ENCODE peak calls at places on chromosomes 11 and 22, in four cellular contexts. One of them, this sample, is unnamed.

GRCh38 chr11:134063991-134064747 is 4.7 kb upstream of the JAM3 start:
- DNase-seq in H9: no peak
- DNase-seq in H1: no peak
- DNase-seq in IMR-90: no peak
- DNase-seq in this sample: no peak

GRCh38 chr22:32801436-32802290 is at the start of gene TIMP3:
- DNase-seq in H9: peak; percentile 86
- DNase-seq in H1: peak; percentile 57
- DNase-seq in IMR-90: peak; percentile 82
- DNase-seq in this sample: peak; percentile 86

GRCh38 chr11:68890490-68891231 is 13.0 kb downstream of the MRPL21 start:
- DNase-seq in H9: no peak
- DNase-seq in IMR-90: peak; percentile 64
- DNase-seq in H1: no peak
- DNase-seq in this sample: no peak

GRCh38 chr11:27934830-27935145 is 173.2 kb downstream of the KIF18A start:
- DNase-seq in IMR-90: peak; percentile 98
- DNase-seq in H9: no peak
- DNase-seq in H1: no peak
- DNase-seq in this sample: peak; percentile 97

GRCh38 chr22:47807506-47807905 is 1045.1 kb downstream of the TBC1D22A start:
- DNase-seq in IMR-90: no peak
- DNase-seq in H1: no peak
- DNase-seq in H9: no peak
- DNase-seq in this sample: no peak

GRCh38 chr22:27110985-27111451 is 453.6 kb downstream of the MIAT start:
- DNase-seq in IMR-90: peak; percentile 71
- DNase-seq in H1: no peak
- DNase-seq in H9: peak; percentile 32
- DNase-seq in this sample: peak; percentile 75

GRCh38 chr11:31645747-31646146 is 136.2 kb downstream of the ELP4 start:
- DNase-seq in H1: no peak
- DNase-seq in IMR-90: peak; percentile 88
- DNase-seq in H9: no peak
- DNase-seq in this sample: peak; percentile 42

GRCh38 chr22:50072714-50073538 is 12.3 kb downstream of the MLC1 start:
- DNase-seq in H9: no peak
- DNase-seq in IMR-90: no peak
- DNase-seq in H1: no peak
- DNase-seq in this sample: no peak

GRCh38 chr11:75233688-75234295 is 6.8 kb upstream of the TPBGL start:
- DNase-seq in H1: no peak
- DNase-seq in H9: peak; percentile 73
- DNase-seq in IMR-90: peak; percentile 54
- DNase-seq in this sample: peak; percentile 68

GRCh38 chr11:68843052-68843561 is 1.4 kb upstream of the CPT1A start:
- DNase-seq in H1: no peak
- DNase-seq in H9: no peak
- DNase-seq in IMR-90: peak; percentile 29
- DNase-seq in this sample: peak; percentile 74

GRCh38 chr22:23073506-23074229 is 3.3 kb downstream of the GNAZ start:
- DNase-seq in IMR-90: no peak
- DNase-seq in H9: no peak
- DNase-seq in H1: no peak
- DNase-seq in this sample: no peak

GRCh38 chr22:19821523-19822300 is 33.0 kb downstream of the GNB1L start:
- DNase-seq in H9: peak; percentile 24
- DNase-seq in H1: no peak
- DNase-seq in IMR-90: no peak
- DNase-seq in this sample: no peak

GRCh38 chr11:116879789-116880402 is 42.5 kb upstream of the APOA1 start:
- DNase-seq in IMR-90: peak; percentile 85
- DNase-seq in H9: no peak
- DNase-seq in H1: no peak
- DNase-seq in this sample: peak; percentile 79

GRCh38 chr11:35553831-35554230 is 28.4 kb upstream of the PAMR1 start:
- DNase-seq in H9: no peak
- DNase-seq in IMR-90: peak; percentile 99
- DNase-seq in H1: no peak
- DNase-seq in this sample: peak; percentile 94

GRCh38 chr11:59226396-59226795 is 13.7 kb upstream of the MPEG1 start:
- DNase-seq in IMR-90: no peak
- DNase-seq in H9: no peak
- DNase-seq in H1: no peak
- DNase-seq in this sample: no peak

GRCh38 chr22:45029501-45029900 is 19.7 kb upstream of the PHF21B start:
- DNase-seq in IMR-90: no peak
- DNase-seq in H9: no peak
- DNase-seq in H1: no peak
- DNase-seq in this sample: no peak

GRCh38 chr11:58024601-58025091 is 965 bp downstream of the OR9Q1 start:
- DNase-seq in IMR-90: peak; percentile 60
- DNase-seq in H9: no peak
- DNase-seq in H1: no peak
- DNase-seq in this sample: peak; percentile 31

GRCh38 chr11:2312232-2313042 is 10.6 kb downstream of the TSPAN32 start:
- DNase-seq in H9: no peak
- DNase-seq in H1: no peak
- DNase-seq in IMR-90: peak; percentile 49
- DNase-seq in this sample: peak; percentile 29

GRCh38 chr22:27525711-27526110 is 275.8 kb downstream of the MN1 start:
- DNase-seq in IMR-90: no peak
- DNase-seq in H9: no peak
- DNase-seq in H1: no peak
- DNase-seq in this sample: no peak

GRCh38 chr11:20451568-20451967 is 64.1 kb downstream of the PRMT3 start:
- DNase-seq in H1: no peak
- DNase-seq in IMR-90: no peak
- DNase-seq in H9: no peak
- DNase-seq in this sample: no peak

GRCh38 chr11:20770421-20770935 is 101.1 kb downstream of the NELL1 start:
- DNase-seq in H1: no peak
- DNase-seq in IMR-90: no peak
- DNase-seq in H9: no peak
- DNase-seq in this sample: no peak

GRCh38 chr11:119696378-119697157 is 32.4 kb downstream of the NECTIN1 start:
- DNase-seq in IMR-90: no peak
- DNase-seq in H1: no peak
- DNase-seq in H9: peak; percentile 66
- DNase-seq in this sample: no peak
- H3K14ac ChIP-seq in IMR-90: no peak overlapping the region
- H3K14ac ChIP-seq in H1: no peak overlapping the region
- H3K14ac ChIP-seq in H9: peak overlapping the region; percentile 58
- H3K14ac ChIP-seq in this sample: peak overlapping the region; percentile 18

GRCh38 chr11:86421976-86422770 is 47.5 kb downstream of the CCDC81 start:
- DNase-seq in H1: no peak
- DNase-seq in IMR-90: no peak
- DNase-seq in H9: no peak
- DNase-seq in this sample: no peak
- H4K91ac ChIP-seq in H1: no peak overlapping the region
- H4K91ac ChIP-seq in IMR-90: no peak overlapping the region
- H4K91ac ChIP-seq in H9: no peak overlapping the region
- H4K91ac ChIP-seq in this sample: no peak overlapping the region

GRCh38 chr22:42522546-42522945 is 3.0 kb upstream of the RRP7A start:
- DNase-seq in H9: no peak
- DNase-seq in H1: no peak
- DNase-seq in IMR-90: no peak
- DNase-seq in this sample: no peak

GRCh38 chr22:42520663-42521546 is 1.3 kb upstream of the RRP7A start:
- DNase-seq in H1: no peak
- DNase-seq in IMR-90: no peak
- DNase-seq in H9: no peak
- DNase-seq in this sample: peak; percentile 17

GRCh38 chr22:42515896-42516295 is 3.7 kb downstream of the RRP7A start:
- DNase-seq in H1: no peak
- DNase-seq in IMR-90: no peak
- DNase-seq in H9: no peak
- DNase-seq in this sample: no peak

DNA sequence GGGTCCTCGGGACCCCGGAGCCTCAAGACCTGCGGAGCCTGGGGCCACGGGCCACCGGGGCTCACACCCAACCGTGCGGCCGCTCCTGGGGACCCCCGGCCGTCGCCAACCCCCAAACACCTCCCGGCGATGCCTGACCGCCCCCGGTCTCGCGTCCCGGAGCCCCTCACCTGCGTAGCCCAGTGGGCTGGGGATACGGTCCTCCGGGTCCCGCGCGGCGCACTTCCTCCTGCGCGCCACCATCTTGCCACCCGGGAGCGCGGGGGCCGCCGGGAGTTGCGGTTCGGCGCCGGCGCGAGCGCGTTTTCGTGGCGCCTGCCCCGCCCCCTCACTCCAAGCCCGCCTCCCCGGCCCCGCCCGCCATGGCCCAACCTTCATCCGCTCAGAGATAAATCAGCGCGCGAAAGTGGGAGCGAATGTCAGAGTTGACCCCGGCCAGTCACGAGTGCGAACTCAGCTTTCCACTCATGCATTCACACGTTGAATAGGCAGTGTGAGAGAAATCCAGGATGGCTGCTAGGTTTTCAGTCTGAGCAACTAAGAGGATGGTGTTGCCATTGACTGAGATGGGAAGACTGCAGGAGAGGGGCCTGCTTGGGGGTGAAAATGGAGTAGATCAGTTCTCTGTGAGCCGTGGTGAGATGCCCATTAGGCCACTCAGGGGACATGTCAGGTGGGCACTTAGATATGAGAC is at the start of gene RRP7A:
- DNase-seq in IMR-90: peak; percentile 54
- DNase-seq in H9: peak; percentile 74
- DNase-seq in H1: no peak
- DNase-seq in this sample: peak; percentile 74
- H3K14ac ChIP-seq in IMR-90: peak within 1 kb of the TSS; percentile 79
- H3K14ac ChIP-seq in H9: no peak within 1 kb of the TSS
- H3K14ac ChIP-seq in H1: no peak within 1 kb of the TSS
- H3K14ac ChIP-seq in this sample: no peak within 1 kb of the TSS

GRCh38 chr11:111334495-111335123 is 36.3 kb downstream of the POU2AF3 start:
- DNase-seq in IMR-90: no peak
- DNase-seq in H1: no peak
- DNase-seq in H9: no peak
- DNase-seq in this sample: no peak
- H4K91ac ChIP-seq in IMR-90: no peak overlapping the region
- H4K91ac ChIP-seq in H1: no peak overlapping the region
- H4K91ac ChIP-seq in H9: no peak overlapping the region
- H4K91ac ChIP-seq in this sample: no peak overlapping the region

DNA sequence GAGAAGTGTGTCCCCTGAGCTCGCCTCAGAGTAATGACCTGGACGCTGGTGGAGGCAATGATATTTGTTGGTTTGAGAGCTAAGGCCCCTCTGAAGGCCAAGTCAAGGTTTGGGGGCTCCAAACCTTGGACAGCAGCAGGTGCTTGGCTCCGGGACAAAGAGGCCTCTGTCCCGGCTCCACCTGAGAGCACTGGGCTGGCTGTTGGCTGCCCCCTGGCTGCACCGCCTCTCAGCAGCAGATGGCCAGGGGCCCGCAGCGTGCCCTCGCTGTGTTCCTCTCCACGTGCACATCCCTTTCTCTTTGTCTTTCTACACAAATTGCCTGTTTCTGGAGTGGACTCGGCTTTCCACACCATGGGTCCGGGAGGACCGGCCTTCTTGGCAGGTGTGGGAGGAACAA is 301.3 kb downstream of the NTM start:
- DNase-seq in H1: peak; percentile 27
- DNase-seq in IMR-90: no peak
- DNase-seq in H9: peak; percentile 84
- DNase-seq in this sample: no peak
- H3K14ac ChIP-seq in H1: no peak overlapping the region
- H3K14ac ChIP-seq in IMR-90: no peak overlapping the region
- H3K14ac ChIP-seq in H9: peak overlapping the region; percentile 21
- H3K14ac ChIP-seq in this sample: no peak overlapping the region

DNA sequence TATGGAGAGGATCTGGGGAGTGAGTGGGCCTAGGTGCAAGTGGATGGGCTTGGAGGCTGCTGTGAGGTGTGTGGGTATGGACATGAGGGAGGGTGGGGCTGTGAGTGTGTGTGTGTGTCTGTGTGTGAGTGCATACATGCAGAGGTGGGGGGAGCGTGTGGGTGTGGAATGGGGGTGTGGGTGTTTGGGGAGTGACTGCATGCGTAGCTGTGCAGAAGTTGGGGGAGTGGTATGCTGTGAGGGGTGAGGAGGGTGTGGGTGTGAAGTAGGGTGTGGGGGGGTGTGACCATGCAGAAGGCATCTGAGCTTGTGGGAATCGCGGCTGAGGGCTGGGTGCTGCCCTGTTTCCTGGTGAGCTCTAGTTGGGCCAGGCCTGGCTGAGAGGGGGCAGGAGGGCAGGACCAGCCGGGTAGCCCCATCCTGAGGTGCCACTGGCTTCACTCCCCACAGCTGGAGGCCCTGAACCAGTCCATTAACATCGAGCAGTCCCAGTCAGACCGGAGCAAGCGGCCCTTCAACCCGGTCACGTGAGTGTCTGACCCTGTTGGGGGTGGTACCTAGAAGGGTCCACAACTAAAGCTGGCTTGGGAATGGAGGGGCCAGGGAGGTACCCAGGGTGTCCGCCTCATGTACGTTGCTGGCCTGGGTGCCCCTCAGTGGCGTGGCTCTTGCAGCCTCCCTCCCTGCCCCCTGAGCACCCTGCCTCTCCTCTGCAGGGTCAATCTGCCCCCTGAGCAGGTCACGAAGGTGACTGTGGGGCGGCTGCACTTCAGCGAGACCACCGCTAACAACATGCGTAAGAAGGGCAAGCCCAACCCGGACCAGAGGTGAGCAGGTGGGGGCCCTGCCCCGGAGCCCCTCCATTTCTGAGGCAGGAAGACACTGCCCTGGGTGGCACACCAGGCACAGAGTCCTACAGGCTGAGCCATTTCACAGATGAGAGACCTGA is 16.5 kb downstream of the TMEM258 start:
- DNase-seq in IMR-90: no peak
- DNase-seq in H9: no peak
- DNase-seq in H1: no peak
- DNase-seq in this sample: no peak
- H4K91ac ChIP-seq in IMR-90: no peak overlapping the region
- H4K91ac ChIP-seq in H9: no peak overlapping the region
- H4K91ac ChIP-seq in H1: no peak overlapping the region
- H4K91ac ChIP-seq in this sample: peak overlapping the region; percentile 43

DNA sequence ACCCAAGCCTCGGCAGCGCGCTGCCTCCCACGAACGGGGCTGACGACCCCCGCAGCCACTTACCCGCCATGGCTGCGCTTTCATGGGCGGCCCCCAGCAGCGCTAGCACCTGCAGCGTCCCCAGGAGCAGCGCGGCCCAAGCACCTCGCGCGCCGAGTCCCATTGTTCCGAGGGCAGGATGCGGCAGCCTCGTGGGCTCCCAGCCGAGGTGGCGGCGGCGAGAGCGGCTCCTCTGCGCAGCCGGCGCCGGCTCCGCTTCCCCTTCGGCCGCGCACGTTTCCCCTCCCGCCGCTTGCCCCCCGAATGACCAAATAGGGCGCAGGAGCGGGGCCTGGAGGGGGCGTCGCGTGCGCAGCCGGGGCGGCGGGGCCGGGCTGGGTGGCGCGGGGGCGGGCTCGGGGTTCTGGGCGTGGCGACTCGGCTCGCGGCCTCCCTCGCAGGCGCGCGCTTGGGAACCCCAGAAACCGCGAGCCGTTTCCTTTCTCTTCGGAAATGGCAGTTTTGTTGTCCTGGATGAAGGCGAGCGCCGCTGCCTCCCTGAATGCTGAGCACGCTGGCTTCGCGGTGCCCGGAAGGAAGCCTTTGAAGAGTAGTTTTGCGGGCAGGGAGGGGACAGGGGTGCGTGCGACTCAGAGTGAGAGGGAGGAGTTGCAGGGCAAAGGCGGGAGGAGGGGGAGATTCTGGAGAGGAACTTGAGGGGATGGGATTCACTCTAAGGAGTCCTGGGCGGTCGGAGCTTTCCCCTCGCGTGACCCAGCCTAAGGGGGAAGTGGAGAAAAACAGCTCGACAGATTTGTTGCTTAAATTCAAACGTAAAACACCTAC is at the start of gene TMEM123:
- DNase-seq in IMR-90: peak; percentile 58
- DNase-seq in H9: peak; percentile 78
- DNase-seq in H1: peak; percentile 33
- DNase-seq in this sample: peak; percentile 75
- H3K14ac ChIP-seq in IMR-90: peak within 1 kb of the TSS; percentile 96
- H3K14ac ChIP-seq in H9: peak within 1 kb of the TSS; percentile 96
- H3K14ac ChIP-seq in H1: no peak within 1 kb of the TSS
- H3K14ac ChIP-seq in this sample: peak within 1 kb of the TSS; percentile 98